ENCODE peak calls at places on chromosomes 4 and X, in four cellular contexts. C is prostate gland, H is spleen, A is HCT116. S is an unnamed sample.

GRCh38 chr4:1636490-1637211 is 47.5 kb downstream of the FAM53A start:
- DNase-seq in C (no peak), H (no peak), A (no peak), S (no peak)

GRCh38 chrX:23286731-23287130 is 47.9 kb upstream of the PTCHD1 start:
- DNase-seq in C (no peak), H (no peak), A (no peak), S (no peak)

GRCh38 chr4:56762484-56763250 is 58.8 kb downstream of the SPINK2 start:
- DNase-seq in C (no peak), H (no peak), A (no peak), S (no peak)

GRCh38 chr4:168643083-168643795 is 146.4 kb downstream of the PALLD start:
- DNase-seq in C (no peak), H (no peak), A (no peak), S (no peak)

GRCh38 chrX:154734101-154734781 is 16.6 kb downstream of the GAB3 start:
- DNase-seq in C (no peak), H (peak; percentile 82), A (no peak), S (no peak)

GRCh38 chrX:47162927-47163583 is 18.0 kb downstream of the RBM10 start:
- DNase-seq in C (no peak), H (no peak), A (no peak), S (no peak)

GRCh38 chr4:20847124-20847747 is 147.0 kb downstream of the PACRGL start:
- DNase-seq in C (no peak), H (no peak), A (no peak), S (no peak)

GRCh38 chr4:2794707-2795557 is 2.0 kb downstream of the SH3BP2 start:
- DNase-seq in C (no peak), H (peak; percentile 92), A (no peak), S (no peak)

GRCh38 chr4:169565606-169566351 is 46.6 kb downstream of the NEK1 start:
- DNase-seq in C (no peak), H (no peak), A (no peak), S (no peak)

GRCh38 chr4:27048350-27049100 is 187.9 kb downstream of the STIM2 start:
- DNase-seq in C (no peak), H (no peak), A (peak; percentile 21), S (peak; percentile 11)

GRCh38 chr4:7434766-7435150 is at the start of gene PSAPL1:
- DNase-seq in C (no peak), H (no peak), A (peak; percentile 16), S (no peak)

GRCh38 chr4:139085141-139085540 is 69.6 kb downstream of the NOCT start:
- DNase-seq in C (no peak), H (no peak), A (no peak), S (no peak)

GRCh38 chr4:48665555-48666186 is 114.4 kb downstream of the FRYL start:
- DNase-seq in C (no peak), H (no peak), A (peak; percentile 2), S (no peak)

GRCh38 chr4:108168672-108169562 is at the start of gene LEF1:
- DNase-seq in C (peak; percentile 49), H (peak; percentile 83), A (no peak), S (peak; percentile 39)

GRCh38 chrX:134443020-134443419 is 16.9 kb upstream of the HPRT1 start:
- DNase-seq in C (no peak), H (no peak), A (no peak), S (no peak)

GRCh38 chr4:83307920-83308319 is 23.3 kb upstream of the COQ2 start:
- DNase-seq in C (no peak), H (no peak), A (no peak), S (no peak)

GRCh38 chr4:26256016-26256415 is 64.8 kb upstream of the RBPJ start:
- DNase-seq in C (no peak), H (no peak), A (no peak), S (no peak)

GRCh38 chr4:134544303-134544761 is 342.7 kb upstream of the PABPC4L start:
- DNase-seq in C (peak; percentile 5), H (no peak), A (peak; percentile 23), S (no peak)

GRCh38 chrX:20521245-20521644 is 254.5 kb upstream of the RPS6KA3 start:
- DNase-seq in C (no peak), H (no peak), A (no peak), S (no peak)

GRCh38 chr4:86965019-86965976 is 30.5 kb downstream of the AFF1 start:
- DNase-seq in C (no peak), H (no peak), A (no peak), S (no peak)

GRCh38 chrX:133586443-133586842 is 171.2 kb upstream of the GPC4 start:
- DNase-seq in C (no peak), H (no peak), A (no peak), S (no peak)

GRCh38 chr4:73445383-73446335 is 9.6 kb downstream of the AFP start:
- DNase-seq in C (no peak), H (no peak), A (no peak), S (no peak)

GRCh38 chrX:13463608-13464007 is 105.8 kb upstream of the EGFL6 start:
- DNase-seq in C (no peak), H (no peak), A (no peak), S (no peak)

GRCh38 chrX:25016361-25016671 is 551 bp upstream of the ARX start:
- DNase-seq in C (no peak), H (no peak), A (no peak), S (no peak)

GRCh38 chrX:68588653-68589371 is 58.7 kb upstream of the STARD8 start:
- DNase-seq in C (no peak), H (no peak), A (no peak), S (no peak)

GRCh38 chr4:174537634-174538033 is 15.3 kb upstream of the HPGD start:
- DNase-seq in C (no peak), H (no peak), A (no peak), S (no peak)

GRCh38 chr4:87377816-87378215 is 13.2 kb downstream of the HSD17B11 start:
- DNase-seq in C (no peak), H (no peak), A (no peak), S (no peak)

GRCh38 chrX:27446423-27446822 is 16.7 kb downstream of the PPP4R3C start:
- DNase-seq in C (no peak), H (no peak), A (no peak), S (no peak)

GRCh38 chrX:46576458-46576857 is 2.9 kb downstream of the CHST7 start:
- DNase-seq in C (no peak), H (no peak), A (no peak), S (no peak)

GRCh38 chrX:20265726-20266681 is 705 bp downstream of the RPS6KA3 start:
- DNase-seq in C (peak; percentile 8), H (peak; percentile 87), A (no peak), S (no peak)

GRCh38 chr4:153468587-153468986 is 2.4 kb downstream of the TMEM131L start:
- DNase-seq in C (no peak), H (no peak), A (no peak), S (no peak)

GRCh38 chr4:180134116-180134866 is 2108.9 kb upstream of the TENM3 start:
- DNase-seq in C (no peak), H (no peak), A (no peak), S (no peak)

GRCh38 chrX:47561653-47562151 is 697 bp downstream of the ARAF start:
- DNase-seq in C (no peak), H (no peak), A (no peak), S (no peak)

GRCh38 chrX:3142259-3143042 is 101.2 kb downstream of the ARSF start:
- DNase-seq in C (no peak), H (no peak), A (peak; percentile 28), S (no peak)

GRCh38 chrX:3141031-3141430 is 99.8 kb downstream of the ARSF start:
- DNase-seq in C (no peak), H (no peak), A (no peak), S (no peak)

GRCh38 chrX:3144651-3145050 is 103.4 kb downstream of the ARSF start:
- DNase-seq in C (no peak), H (no peak), A (no peak), S (no peak)

GRCh38 chrX:3145716-3146115 is 104.4 kb downstream of the ARSF start:
- DNase-seq in C (no peak), H (no peak), A (no peak), S (no peak)

DNA sequence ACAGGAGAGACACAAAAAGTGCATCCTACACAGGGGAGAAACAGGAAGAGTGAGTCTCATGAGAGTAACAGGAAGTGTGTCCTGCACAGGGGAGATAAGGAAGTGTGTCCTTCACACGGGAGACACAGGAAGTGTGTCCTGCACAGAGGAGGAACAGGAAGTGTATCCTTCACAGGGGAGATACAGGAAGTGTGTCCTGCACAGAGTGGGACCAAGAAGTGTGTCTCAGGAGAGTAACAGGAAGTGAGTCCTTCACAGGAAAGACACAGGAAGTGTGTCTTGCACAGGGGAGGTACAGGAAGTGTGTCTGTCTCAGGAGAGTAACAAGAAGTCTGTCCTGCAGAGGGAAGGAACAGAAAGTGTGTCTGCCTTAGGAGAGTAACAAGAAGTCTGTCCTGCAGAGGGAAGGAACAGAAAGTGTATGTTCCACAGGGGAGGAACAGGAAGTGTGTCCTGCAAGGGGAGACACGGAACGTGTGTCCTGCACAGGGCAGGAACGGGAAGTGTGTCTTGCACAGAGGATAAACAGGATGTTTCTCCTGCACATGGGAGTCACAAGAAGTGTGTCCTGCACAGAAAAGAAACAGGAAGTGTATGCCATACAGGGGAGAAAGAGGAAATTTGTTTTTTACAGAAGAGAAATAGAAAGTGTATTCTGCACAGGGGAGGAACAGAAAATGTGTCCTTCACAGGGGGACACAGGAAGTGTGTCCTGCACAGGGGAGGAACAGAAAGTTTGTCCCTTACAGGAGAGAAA is 102.0 kb downstream of the ARSF start:
- DNase-seq in C (no peak), H (no peak), A (peak; percentile 48), S (no peak)
- TF ChIP-seq POLR2AphosphoS5 in C (no peak), H (no peak), A (peak; percentile 28), S (no peak)

GRCh38 chr4:122731676-122732075 is 828 bp upstream of the BBS12 start:
- DNase-seq in C (no peak), H (no peak), A (no peak), S (no peak)

GRCh38 chr4:122733805-122734155 is 1.3 kb downstream of the BBS12 start:
- DNase-seq in C (no peak), H (no peak), A (no peak), S (no peak)

GRCh38 chr4:122728781-122729330 is 3.6 kb upstream of the BBS12 start:
- DNase-seq in C (no peak), H (no peak), A (no peak), S (no peak)

DNA sequence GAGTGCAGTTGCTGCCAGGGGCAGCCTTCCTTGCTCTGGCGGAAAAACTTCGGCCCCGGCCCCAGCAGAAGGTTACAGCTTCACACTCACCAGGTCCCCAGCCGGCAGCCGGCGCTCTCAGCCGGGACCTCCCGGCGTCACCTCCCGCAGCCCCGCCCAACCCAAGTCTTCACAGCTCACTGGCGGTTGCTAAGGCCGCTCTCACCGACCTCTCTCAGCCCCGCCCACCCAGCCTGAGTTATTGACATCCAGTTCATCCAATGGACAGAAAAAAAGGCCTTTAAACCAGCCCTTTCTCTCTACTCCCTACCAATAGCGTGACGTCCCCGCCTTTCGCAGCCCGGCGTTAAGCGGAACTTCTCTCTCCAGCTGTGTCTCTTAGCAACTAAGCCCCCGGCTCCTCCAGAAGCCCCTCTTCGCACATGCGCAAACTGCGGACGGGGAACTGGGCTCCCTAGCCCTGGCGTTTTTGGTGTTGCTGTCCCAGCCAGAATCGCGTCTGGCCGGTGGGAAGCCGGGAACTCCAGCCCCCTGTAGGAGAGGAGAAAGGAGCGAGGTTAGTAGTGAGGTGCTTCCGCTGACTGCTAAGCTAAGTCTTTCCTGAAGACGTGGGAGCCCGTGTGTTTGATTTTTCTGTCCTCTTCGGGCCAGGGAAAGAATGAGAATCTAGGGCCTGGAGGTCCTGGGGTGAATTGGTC is at the start of gene BBS12:
- DNase-seq in C (peak; percentile 99), H (peak; percentile 100), A (peak; percentile 98), S (peak; percentile 81)
- TF ChIP-seq POLR2AphosphoS5 in C (peak; percentile 74), H (peak; percentile 78), A (peak; percentile 73), S (no peak)

GRCh38 chr4:128573781-128574508 is 235.6 kb upstream of the JADE1 start:
- DNase-seq in C (no peak), H (no peak), A (no peak), S (no peak)
- TF ChIP-seq POLR2AphosphoS5 in C (no peak), H (no peak), A (no peak), S (no peak)

GRCh38 chr4:76949293-76950051 is at the start of gene SEPTIN11:
- DNase-seq in C (peak; percentile 88), H (peak; percentile 95), A (peak; percentile 80), S (peak; percentile 85)
- TF ChIP-seq POLR2AphosphoS5 in C (peak; percentile 84), H (peak; percentile 95), A (peak; percentile 89), S (peak; percentile 90)

S was measured in GM12891.